ENCODE peak calls at places on chromosomes 16 and 17, in five cellular contexts. O is HCT116, U is vagina, A is adrenal gland, T is psoas muscle. L is an unnamed sample.

GRCh38 chr16:52256310-52257078 is 290.4 kb downstream of the TOX3 start:
- DNase-seq in O (no peak), U (no peak), A (no peak), T (no peak), L (no peak)

GRCh38 chr17:32813021-32813420 is 63.9 kb downstream of the MYO1D start:
- DNase-seq in O (no peak), U (no peak), A (no peak), T (no peak), L (no peak)

GRCh38 chr16:24482681-24483202 is 56.6 kb upstream of the RBBP6 start:
- DNase-seq in O (no peak), U (no peak), A (no peak), T (no peak), L (no peak)

GRCh38 chr17:65283704-65284103 is 146.5 kb downstream of the RGS9 start:
- DNase-seq in O (no peak), U (no peak), A (no peak), T (no peak), L (no peak)

GRCh38 chr16:87959391-87959968 is 8.2 kb downstream of the BANP start:
- DNase-seq in O (no peak), U (no peak), A (no peak), T (no peak), L (no peak)

GRCh38 chr17:78568494-78569115 is 8.6 kb downstream of the DNAH17 start:
- DNase-seq in O (no peak), U (no peak), A (no peak), T (no peak), L (no peak)

GRCh38 chr16:66226762-66227161 is 139.7 kb upstream of the CDH5 start:
- DNase-seq in O (no peak), U (no peak), A (no peak), T (peak), L (no peak)

GRCh38 chr16:13873835-13874438 is 46.0 kb upstream of the ERCC4 start:
- DNase-seq in O (peak), U (no peak), A (no peak), T (no peak), L (no peak)

GRCh38 chr17:49515196-49515770 is 20.2 kb downstream of the NGFR start:
- DNase-seq in O (peak), U (peak), A (peak), T (peak), L (peak)

GRCh38 chr17:50557265-50558029 is 3.1 kb upstream of the CACNA1G start:
- DNase-seq in O (no peak), U (no peak), A (no peak), T (no peak), L (no peak)

GRCh38 chr16:81616321-81617020 is 162.6 kb upstream of the PLCG2 start:
- DNase-seq in O (no peak), U (no peak), A (peak), T (peak), L (no peak)

GRCh38 chr17:50259484-50260324 is 14.6 kb upstream of the TMEM92 start:
- DNase-seq in O (no peak), U (no peak), A (no peak), T (no peak), L (no peak)

GRCh38 chr17:17077861-17078732 is 35.8 kb downstream of the MPRIP start:
- DNase-seq in O (no peak), U (no peak), A (peak), T (no peak), L (peak)

GRCh38 chr16:3095869-3096268 is 3.2 kb downstream of the ZSCAN10 start:
- DNase-seq in O (peak), U (no peak), A (no peak), T (peak), L (no peak)

GRCh38 chr17:80878876-80879722 is 112.5 kb upstream of the CHMP6 start:
- DNase-seq in O (no peak), U (no peak), A (no peak), T (peak), L (no peak)

GRCh38 chr17:34580685-34581445 is 1.5 kb downstream of the TMEM132E start:
- DNase-seq in O (no peak), U (no peak), A (no peak), T (no peak), L (no peak)

GRCh38 chr16:19701091-19701490 is 16.9 kb downstream of the KNOP1 start:
- DNase-seq in O (no peak), U (no peak), A (no peak), T (no peak), L (no peak)

DNA sequence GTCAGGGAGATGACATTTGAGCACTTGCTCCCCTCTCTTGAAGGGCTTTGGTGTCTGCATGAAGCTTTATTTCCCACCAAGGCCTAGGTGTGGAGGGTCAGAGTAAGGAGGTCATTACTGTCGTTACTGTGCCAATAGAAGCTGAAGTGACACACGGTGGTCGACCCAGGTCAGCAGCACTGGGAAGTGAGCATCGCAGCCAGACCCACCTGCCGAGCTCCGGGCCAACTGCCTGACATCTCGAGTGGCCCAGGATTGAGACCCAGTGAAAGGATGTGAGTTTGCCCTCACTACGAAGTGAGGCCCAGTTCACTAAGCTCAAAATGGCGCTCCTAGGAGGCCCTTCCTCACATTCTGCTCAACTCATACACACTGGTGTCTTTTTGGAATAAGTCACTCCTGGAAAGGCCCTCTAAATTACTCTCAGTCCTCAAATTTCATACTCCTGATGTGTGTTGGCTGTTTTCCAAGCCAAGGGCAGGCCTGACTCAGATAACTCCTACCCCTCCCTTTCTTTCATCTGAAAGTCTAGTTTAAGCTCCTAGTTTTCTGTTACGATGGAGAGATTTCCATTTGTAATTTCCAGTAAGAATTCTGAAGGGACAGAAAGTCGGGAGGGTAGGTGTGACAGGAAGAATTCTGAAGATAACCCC is 200.4 kb downstream of the LGALS9B start:
- DNase-seq in O (no peak), U (no peak), A (peak), T (no peak), L (no peak)
- TF ChIP-seq CTCF in O (no peak), U (no peak), A (no peak), T (no peak), L (no peak)

DNA sequence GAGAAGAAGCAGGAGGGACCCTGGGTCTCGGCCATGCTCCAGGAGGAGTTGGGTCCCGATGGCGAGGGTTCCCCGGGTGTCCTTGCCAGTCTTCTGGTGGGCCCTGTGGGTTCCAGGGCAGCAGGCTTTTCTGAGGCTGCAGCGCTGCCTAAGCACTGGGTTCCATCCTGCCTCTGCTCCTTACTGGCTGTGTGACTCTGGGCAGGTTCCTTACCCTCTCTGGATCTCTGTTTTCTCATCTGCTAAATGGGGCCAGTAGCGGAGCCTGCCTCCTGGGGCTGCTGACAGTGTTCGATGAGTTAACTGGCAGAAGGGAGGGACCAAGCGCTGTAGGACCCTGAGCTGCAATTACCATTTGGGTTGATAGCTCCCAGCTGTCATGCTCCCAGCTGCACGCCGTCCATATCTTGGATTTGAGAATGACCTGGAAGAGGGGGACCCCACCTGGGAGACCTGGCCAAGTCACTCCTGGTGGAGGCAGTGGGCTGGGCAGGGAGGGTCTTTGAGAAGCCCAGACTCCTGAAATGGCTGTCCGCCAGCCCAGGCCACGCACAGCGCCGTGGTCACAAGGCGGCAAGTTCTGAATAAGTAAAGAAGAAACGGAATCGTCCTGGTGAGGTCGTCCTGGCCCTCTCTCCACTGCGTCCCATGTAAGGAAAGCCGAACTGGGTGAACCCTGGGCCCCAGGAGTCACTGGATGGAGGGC is 47.2 kb upstream of the GSE1 start:
- DNase-seq in O (no peak), U (no peak), A (no peak), T (no peak), L (no peak)
- H3K27ac ChIP-seq in O (no peak), U (peak), A (no peak), T (no peak), L (no peak)

DNA sequence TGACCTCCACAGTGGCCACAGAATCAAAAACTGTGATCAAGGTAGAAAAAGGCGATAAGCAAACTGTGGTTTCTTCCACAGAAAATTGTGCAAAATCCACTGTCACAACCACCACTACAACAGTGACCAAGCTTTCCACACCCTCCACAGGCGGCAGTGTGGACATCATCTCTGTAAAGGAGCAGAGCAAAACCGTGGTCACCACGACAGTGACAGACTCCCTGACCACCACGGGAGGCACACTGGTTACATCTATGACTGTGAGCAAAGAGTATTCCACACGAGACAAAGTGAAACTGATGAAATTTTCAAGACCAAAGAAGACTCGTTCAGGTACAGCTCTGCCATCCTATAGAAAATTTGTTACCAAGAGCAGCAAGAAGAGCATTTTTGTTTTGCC is 83.6 kb downstream of the C17orf58 start:
- DNase-seq in O (no peak), U (no peak), A (no peak), T (no peak), L (no peak)
- TF ChIP-seq CTCF in O (no peak), U (no peak), A (no peak), T (no peak), L (no peak)

GRCh38 chr16:70493863-70494770 is 29.2 kb downstream of the COG4 start:
- DNase-seq in O (no peak), U (no peak), A (no peak), T (no peak), L (no peak)
- H3K27ac ChIP-seq in O (no peak), U (no peak), A (no peak), T (peak), L (no peak)

GRCh38 chr17:39513915-39514314 is 52.6 kb downstream of the CDK12 start:
- DNase-seq in O (no peak), U (no peak), A (no peak), T (no peak), L (no peak)

GRCh38 chr17:39513256-39513655 is 52.0 kb downstream of the CDK12 start:
- DNase-seq in O (no peak), U (no peak), A (no peak), T (no peak), L (no peak)

GRCh38 chr17:39507511-39507910 is 46.2 kb downstream of the CDK12 start:
- DNase-seq in O (no peak), U (no peak), A (no peak), T (no peak), L (no peak)

DNA sequence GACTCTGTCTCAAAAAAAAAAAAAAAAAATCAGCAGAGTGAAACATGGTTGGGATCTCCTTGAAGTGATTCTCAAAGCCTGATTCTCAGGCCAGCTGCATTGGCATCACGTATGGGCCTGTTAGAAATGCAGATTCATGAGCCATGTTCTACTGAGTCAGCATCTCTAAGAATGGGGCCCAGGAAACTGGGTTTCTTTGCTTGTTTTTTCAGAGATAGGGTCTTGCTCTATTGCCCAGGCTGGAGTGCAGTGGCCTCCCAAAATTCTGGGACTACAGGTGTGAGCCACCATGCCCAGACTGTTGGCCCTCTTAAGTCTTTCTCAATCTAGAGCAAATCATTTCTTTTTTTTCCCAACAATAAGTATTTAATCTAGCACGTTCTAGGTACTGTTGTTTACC is 47.7 kb downstream of the CDK12 start:
- DNase-seq in O (no peak), U (no peak), A (no peak), T (no peak), L (no peak)
- TF ChIP-seq CTCF in O (no peak), U (no peak), A (no peak), T (no peak), L (no peak)

GRCh38 chr17:64148699-64149098 is 18.8 kb upstream of the ERN1 start:
- DNase-seq in O (no peak), U (no peak), A (peak), T (peak), L (no peak)
- H3K27ac ChIP-seq in O (peak), U (peak), A (no peak), T (peak), L (peak)

GRCh38 chr17:29243792-29244191 is 2.9 kb upstream of the CRYBA1 start:
- DNase-seq in O (no peak), U (no peak), A (peak), T (no peak), L (no peak)
- TF ChIP-seq CTCF in O (peak), U (no peak), A (peak), T (peak), L (no peak)

DNA sequence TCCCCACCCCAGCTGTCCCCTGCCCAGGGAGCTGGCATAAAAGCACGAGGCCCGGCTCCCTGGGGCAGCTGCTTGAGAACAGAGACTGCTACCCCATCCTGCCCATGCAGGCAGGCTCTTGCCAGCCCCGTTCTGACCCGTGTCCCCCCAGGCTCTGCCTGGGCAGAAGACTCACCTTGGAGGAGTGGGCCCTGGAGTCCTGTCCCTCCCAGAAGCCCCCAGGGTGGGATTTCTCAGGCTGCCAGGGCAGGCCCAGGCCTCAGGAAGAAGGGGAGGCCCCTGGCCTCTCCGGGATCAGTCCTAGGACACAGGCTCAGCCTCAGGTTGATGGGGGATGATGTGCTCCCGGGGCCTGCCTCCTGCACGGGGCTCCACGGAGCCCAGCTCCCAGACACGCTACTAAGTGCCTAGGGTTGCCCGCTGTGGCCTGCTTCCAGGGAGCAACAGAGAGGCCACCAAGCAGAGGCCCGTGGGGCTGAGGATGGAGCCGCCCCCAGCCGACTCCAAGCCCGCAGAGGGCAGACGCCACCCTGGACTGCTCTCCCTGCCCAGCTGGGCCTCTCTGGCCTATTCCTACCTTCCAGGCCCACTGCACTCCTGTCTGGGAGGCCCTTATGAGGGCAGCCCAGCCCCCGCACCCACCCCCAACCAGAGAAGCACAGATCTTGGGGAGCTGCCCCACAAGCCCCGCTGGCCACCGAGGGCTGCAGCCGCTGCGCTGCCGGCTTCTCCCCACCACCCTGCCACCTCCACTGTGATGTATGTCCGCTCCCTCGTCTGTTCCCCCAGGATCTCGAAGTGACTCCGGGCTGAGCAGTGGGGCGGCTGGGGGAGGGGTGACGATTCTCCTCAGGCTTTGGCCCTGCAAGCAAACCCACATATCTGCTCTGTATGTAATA is 1.7 kb downstream of the NME3 start:
- DNase-seq in O (no peak), U (no peak), A (no peak), T (peak), L (peak)
- H3K27ac ChIP-seq in O (peak), U (peak), A (peak), T (peak), L (peak)

GRCh38 chr17:79796570-79797491 is at the start of gene CBX8:
- DNase-seq in O (peak), U (peak), A (peak), T (peak), L (peak)
- TF ChIP-seq CTCF in O (no peak), U (no peak), A (no peak), T (no peak), L (no peak)

L was measured in pancreas.